ENCODE peak calls at places on chromosomes 1 and 21, in eight cellular contexts. One of them, this sample, is unnamed.

GRCh38 chr1:165352442-165353293 is 3.8 kb downstream of the LMX1A start:
- DNase-seq in GF-D8: no peak
- DNase-seq in pons: no peak
- DNase-seq in activated CD4-positive, alpha-beta memory T cell treated with anti-CD3 and anti-CD28 coated beads for 36 hours: no peak
- DNase-seq in fibroblast of mammary gland: no peak
- DNase-seq in WTC11: peak
- DNase-seq in stimulated activated CD8-positive, alpha-beta memory T cell treated with anti-CD3 and anti-CD28 coated beads, Interleukin-4, amount 100 ng/mL, for 4 hours: no peak
- DNase-seq in NCI-H1105: no peak
- DNase-seq in this sample: no peak

GRCh38 chr1:79688932-79689331 is 682.4 kb upstream of the ADGRL4 start:
- DNase-seq in NCI-H1105: no peak
- DNase-seq in stimulated activated CD8-positive, alpha-beta memory T cell treated with anti-CD3 and anti-CD28 coated beads, Interleukin-4, amount 100 ng/mL, for 4 hours: no peak
- DNase-seq in GF-D8: no peak
- DNase-seq in WTC11: no peak
- DNase-seq in activated CD4-positive, alpha-beta memory T cell treated with anti-CD3 and anti-CD28 coated beads for 36 hours: no peak
- DNase-seq in fibroblast of mammary gland: no peak
- DNase-seq in pons: no peak
- DNase-seq in this sample: no peak

GRCh38 chr1:97989094-97989680 is 68.4 kb upstream of the DPYD start:
- DNase-seq in pons: no peak
- DNase-seq in fibroblast of mammary gland: peak
- DNase-seq in stimulated activated CD8-positive, alpha-beta memory T cell treated with anti-CD3 and anti-CD28 coated beads, Interleukin-4, amount 100 ng/mL, for 4 hours: no peak
- DNase-seq in NCI-H1105: no peak
- DNase-seq in GF-D8: no peak
- DNase-seq in WTC11: no peak
- DNase-seq in activated CD4-positive, alpha-beta memory T cell treated with anti-CD3 and anti-CD28 coated beads for 36 hours: no peak
- DNase-seq in this sample: no peak

GRCh38 chr1:18120638-18121037 is 13.0 kb downstream of the IGSF21 start:
- DNase-seq in WTC11: no peak
- DNase-seq in stimulated activated CD8-positive, alpha-beta memory T cell treated with anti-CD3 and anti-CD28 coated beads, Interleukin-4, amount 100 ng/mL, for 4 hours: no peak
- DNase-seq in GF-D8: no peak
- DNase-seq in activated CD4-positive, alpha-beta memory T cell treated with anti-CD3 and anti-CD28 coated beads for 36 hours: no peak
- DNase-seq in fibroblast of mammary gland: no peak
- DNase-seq in NCI-H1105: no peak
- DNase-seq in pons: no peak
- DNase-seq in this sample: no peak

GRCh38 chr1:25743164-25744139 is 56.5 kb upstream of the SELENON start:
- DNase-seq in fibroblast of mammary gland: peak
- DNase-seq in WTC11: no peak
- DNase-seq in pons: peak
- DNase-seq in activated CD4-positive, alpha-beta memory T cell treated with anti-CD3 and anti-CD28 coated beads for 36 hours: no peak
- DNase-seq in GF-D8: peak
- DNase-seq in stimulated activated CD8-positive, alpha-beta memory T cell treated with anti-CD3 and anti-CD28 coated beads, Interleukin-4, amount 100 ng/mL, for 4 hours: no peak
- DNase-seq in NCI-H1105: no peak
- DNase-seq in this sample: peak

GRCh38 chr1:9121891-9122409 is 7.0 kb downstream of the GPR157 start:
- DNase-seq in stimulated activated CD8-positive, alpha-beta memory T cell treated with anti-CD3 and anti-CD28 coated beads, Interleukin-4, amount 100 ng/mL, for 4 hours: no peak
- DNase-seq in fibroblast of mammary gland: no peak
- DNase-seq in WTC11: no peak
- DNase-seq in NCI-H1105: no peak
- DNase-seq in pons: no peak
- DNase-seq in GF-D8: no peak
- DNase-seq in activated CD4-positive, alpha-beta memory T cell treated with anti-CD3 and anti-CD28 coated beads for 36 hours: peak
- DNase-seq in this sample: no peak

GRCh38 chr1:14302025-14302424 is 296.5 kb upstream of the KAZN start:
- DNase-seq in WTC11: no peak
- DNase-seq in stimulated activated CD8-positive, alpha-beta memory T cell treated with anti-CD3 and anti-CD28 coated beads, Interleukin-4, amount 100 ng/mL, for 4 hours: no peak
- DNase-seq in fibroblast of mammary gland: no peak
- DNase-seq in NCI-H1105: no peak
- DNase-seq in activated CD4-positive, alpha-beta memory T cell treated with anti-CD3 and anti-CD28 coated beads for 36 hours: no peak
- DNase-seq in pons: no peak
- DNase-seq in GF-D8: no peak
- DNase-seq in this sample: no peak

GRCh38 chr1:206772228-206773002 is at the start of gene IL10:
- DNase-seq in pons: peak
- DNase-seq in stimulated activated CD8-positive, alpha-beta memory T cell treated with anti-CD3 and anti-CD28 coated beads, Interleukin-4, amount 100 ng/mL, for 4 hours: no peak
- DNase-seq in NCI-H1105: no peak
- DNase-seq in activated CD4-positive, alpha-beta memory T cell treated with anti-CD3 and anti-CD28 coated beads for 36 hours: no peak
- DNase-seq in fibroblast of mammary gland: no peak
- DNase-seq in GF-D8: no peak
- DNase-seq in WTC11: no peak
- DNase-seq in this sample: peak

GRCh38 chr1:147084273-147085096 is 87.8 kb downstream of the PRKAB2 start:
- DNase-seq in pons: peak
- DNase-seq in NCI-H1105: peak
- DNase-seq in activated CD4-positive, alpha-beta memory T cell treated with anti-CD3 and anti-CD28 coated beads for 36 hours: peak
- DNase-seq in GF-D8: no peak
- DNase-seq in WTC11: peak
- DNase-seq in stimulated activated CD8-positive, alpha-beta memory T cell treated with anti-CD3 and anti-CD28 coated beads, Interleukin-4, amount 100 ng/mL, for 4 hours: peak
- DNase-seq in fibroblast of mammary gland: peak
- DNase-seq in this sample: peak

GRCh38 chr21:43270800-43271261 is 102.0 kb downstream of the CRYAA start:
- DNase-seq in stimulated activated CD8-positive, alpha-beta memory T cell treated with anti-CD3 and anti-CD28 coated beads, Interleukin-4, amount 100 ng/mL, for 4 hours: no peak
- DNase-seq in GF-D8: no peak
- DNase-seq in WTC11: no peak
- DNase-seq in activated CD4-positive, alpha-beta memory T cell treated with anti-CD3 and anti-CD28 coated beads for 36 hours: no peak
- DNase-seq in pons: no peak
- DNase-seq in NCI-H1105: no peak
- DNase-seq in fibroblast of mammary gland: no peak
- DNase-seq in this sample: no peak

GRCh38 chr1:65418522-65419185 is 1.8 kb upstream of the LEPR start:
- DNase-seq in stimulated activated CD8-positive, alpha-beta memory T cell treated with anti-CD3 and anti-CD28 coated beads, Interleukin-4, amount 100 ng/mL, for 4 hours: no peak
- DNase-seq in NCI-H1105: no peak
- DNase-seq in GF-D8: no peak
- DNase-seq in pons: no peak
- DNase-seq in fibroblast of mammary gland: no peak
- DNase-seq in activated CD4-positive, alpha-beta memory T cell treated with anti-CD3 and anti-CD28 coated beads for 36 hours: no peak
- DNase-seq in WTC11: no peak
- DNase-seq in this sample: no peak

GRCh38 chr1:180173952-180174351 is 19.3 kb downstream of the QSOX1 start:
- DNase-seq in pons: peak
- DNase-seq in WTC11: no peak
- DNase-seq in stimulated activated CD8-positive, alpha-beta memory T cell treated with anti-CD3 and anti-CD28 coated beads, Interleukin-4, amount 100 ng/mL, for 4 hours: no peak
- DNase-seq in NCI-H1105: no peak
- DNase-seq in fibroblast of mammary gland: peak
- DNase-seq in GF-D8: no peak
- DNase-seq in activated CD4-positive, alpha-beta memory T cell treated with anti-CD3 and anti-CD28 coated beads for 36 hours: no peak
- DNase-seq in this sample: peak

GRCh38 chr1:208639382-208639781 is 395.2 kb upstream of the PLXNA2 start:
- DNase-seq in NCI-H1105: no peak
- DNase-seq in activated CD4-positive, alpha-beta memory T cell treated with anti-CD3 and anti-CD28 coated beads for 36 hours: no peak
- DNase-seq in stimulated activated CD8-positive, alpha-beta memory T cell treated with anti-CD3 and anti-CD28 coated beads, Interleukin-4, amount 100 ng/mL, for 4 hours: no peak
- DNase-seq in pons: no peak
- DNase-seq in GF-D8: no peak
- DNase-seq in fibroblast of mammary gland: no peak
- DNase-seq in WTC11: no peak
- DNase-seq in this sample: no peak

GRCh38 chr1:4027492-4028138 is 127.5 kb upstream of the C1orf174 start:
- DNase-seq in NCI-H1105: no peak
- DNase-seq in fibroblast of mammary gland: no peak
- DNase-seq in activated CD4-positive, alpha-beta memory T cell treated with anti-CD3 and anti-CD28 coated beads for 36 hours: no peak
- DNase-seq in stimulated activated CD8-positive, alpha-beta memory T cell treated with anti-CD3 and anti-CD28 coated beads, Interleukin-4, amount 100 ng/mL, for 4 hours: no peak
- DNase-seq in GF-D8: no peak
- DNase-seq in WTC11: no peak
- DNase-seq in pons: no peak
- DNase-seq in this sample: no peak